ENCODE peak calls at places on chromosomes 2 and 18, in four cellular contexts. G, E, N and Y are unnamed samples.

GRCh38 chr18:23442958-23443357 is 10.1 kb upstream of the RIOK3 start:
- DNase-seq in G (no peak), E (no peak), N (no peak), Y (no peak)

GRCh38 chr2:190988910-190989309 is 25.1 kb downstream of the STAT1 start:
- DNase-seq in G (no peak), E (no peak), N (no peak), Y (no peak)

GRCh38 chr2:134217316-134217715 is 36.6 kb upstream of the MGAT5 start:
- DNase-seq in G (no peak), E (no peak), N (no peak), Y (no peak)

GRCh38 chr2:130916438-130916705 is 79.7 kb downstream of the ARHGEF4 start:
- DNase-seq in G (peak; percentile 17), E (no peak), N (no peak), Y (no peak)

GRCh38 chr2:24046599-24046929 is 627 bp downstream of the WDCP start:
- DNase-seq in G (no peak), E (no peak), N (no peak), Y (no peak)

GRCh38 chr2:86622878-86623548 is 652 bp downstream of the RNF103 start:
- DNase-seq in G (no peak), E (peak; percentile 66), N (no peak), Y (no peak)

GRCh38 chr18:59885579-59886163 is 14.1 kb upstream of the PMAIP1 start:
- DNase-seq in G (no peak), E (no peak), N (peak; percentile 92), Y (no peak)

GRCh38 chr18:24021505-24021904 is 7.0 kb downstream of the TTC39C start:
- DNase-seq in G (no peak), E (no peak), N (no peak), Y (no peak)

GRCh38 chr2:240462073-240462703 is 26.7 kb downstream of the GPC1 start:
- DNase-seq in G (no peak), E (no peak), N (no peak), Y (peak; percentile 24)

GRCh38 chr2:76039505-76039904 is 328.8 kb upstream of the GCFC2 start:
- DNase-seq in G (no peak), E (no peak), N (no peak), Y (no peak)

GRCh38 chr2:61792355-61792754 is 61.5 kb downstream of the FAM161A start:
- DNase-seq in G (no peak), E (no peak), N (no peak), Y (no peak)

GRCh38 chr2:23649819-23650218 is 264.8 kb downstream of the KLHL29 start:
- DNase-seq in G (no peak), E (no peak), N (peak; percentile 34), Y (no peak)

GRCh38 chr2:158297606-158298005 is 158.9 kb downstream of the CCDC148 start:
- DNase-seq in G (no peak), E (no peak), N (no peak), Y (no peak)

GRCh38 chr2:230964136-230964730 is 31.7 kb upstream of the SPATA3 start:
- DNase-seq in G (no peak), E (no peak), N (no peak), Y (no peak)
- H3K23ac ChIP-seq in G (no peak overlapping the region), E (no peak overlapping the region), N (no peak overlapping the region), Y (no peak overlapping the region)

GRCh38 chr2:137107925-137108324 is 342.6 kb downstream of the THSD7B start:
- DNase-seq in G (no peak), E (no peak), N (no peak), Y (no peak)
- H4K5ac ChIP-seq in G (no peak overlapping the region), E (no peak overlapping the region), N (no peak overlapping the region), Y (no peak overlapping the region)

GRCh38 chr2:26246818-26247217 is 2.1 kb downstream of the HADHB start:
- DNase-seq in G (no peak), E (no peak), N (peak; percentile 67), Y (no peak)
- H3K23ac ChIP-seq in G (no peak overlapping the region), E (no peak overlapping the region), N (peak overlapping the region; percentile 35), Y (no peak overlapping the region)

DNA sequence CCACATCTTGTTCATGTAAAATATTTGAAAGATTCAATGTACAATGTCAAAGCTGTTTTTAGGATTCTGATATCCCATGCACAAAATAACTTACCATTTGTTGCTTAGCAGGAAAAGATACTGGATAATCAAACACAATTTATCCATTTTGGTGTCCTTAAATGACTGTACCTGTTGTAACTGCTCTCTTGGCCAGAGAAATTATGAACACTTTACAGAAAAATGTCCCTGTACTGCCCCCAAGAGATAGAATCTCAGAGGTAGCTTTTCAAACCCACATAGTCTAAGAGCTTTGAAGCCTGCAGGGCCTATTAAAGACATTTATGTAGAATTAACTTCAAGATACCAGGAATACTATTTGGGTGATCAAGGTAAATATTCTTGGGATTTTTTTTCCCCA is 12.2 kb upstream of the ME2 start:
- DNase-seq in G (no peak), E (no peak), N (no peak), Y (no peak)
- H4K5ac ChIP-seq in G (no peak overlapping the region), E (no peak overlapping the region), N (no peak overlapping the region), Y (no peak overlapping the region)

GRCh38 chr2:239029958-239030357 is 182.1 kb downstream of the TWIST2 start:
- DNase-seq in G (peak; percentile 32), E (no peak), N (no peak), Y (no peak)
- H3K23ac ChIP-seq in G (no peak overlapping the region), E (no peak overlapping the region), N (no peak overlapping the region), Y (no peak overlapping the region)

GRCh38 chr2:150063432-150063889 is 424.0 kb downstream of the RND3 start:
- DNase-seq in G (no peak), E (no peak), N (peak; percentile 85), Y (no peak)
- H4K5ac ChIP-seq in G (no peak overlapping the region), E (no peak overlapping the region), N (peak overlapping the region; percentile 76), Y (no peak overlapping the region)

GRCh38 chr2:99335911-99336779 is at the start of gene TXNDC9:
- DNase-seq in G (peak; percentile 100), E (peak; percentile 95), N (peak; percentile 100), Y (peak; percentile 99)
- H3K23ac ChIP-seq in G (peak within 1 kb of the TSS; percentile 53), E (no peak within 1 kb of the TSS), N (peak within 1 kb of the TSS; percentile 98), Y (no peak within 1 kb of the TSS)

DNA sequence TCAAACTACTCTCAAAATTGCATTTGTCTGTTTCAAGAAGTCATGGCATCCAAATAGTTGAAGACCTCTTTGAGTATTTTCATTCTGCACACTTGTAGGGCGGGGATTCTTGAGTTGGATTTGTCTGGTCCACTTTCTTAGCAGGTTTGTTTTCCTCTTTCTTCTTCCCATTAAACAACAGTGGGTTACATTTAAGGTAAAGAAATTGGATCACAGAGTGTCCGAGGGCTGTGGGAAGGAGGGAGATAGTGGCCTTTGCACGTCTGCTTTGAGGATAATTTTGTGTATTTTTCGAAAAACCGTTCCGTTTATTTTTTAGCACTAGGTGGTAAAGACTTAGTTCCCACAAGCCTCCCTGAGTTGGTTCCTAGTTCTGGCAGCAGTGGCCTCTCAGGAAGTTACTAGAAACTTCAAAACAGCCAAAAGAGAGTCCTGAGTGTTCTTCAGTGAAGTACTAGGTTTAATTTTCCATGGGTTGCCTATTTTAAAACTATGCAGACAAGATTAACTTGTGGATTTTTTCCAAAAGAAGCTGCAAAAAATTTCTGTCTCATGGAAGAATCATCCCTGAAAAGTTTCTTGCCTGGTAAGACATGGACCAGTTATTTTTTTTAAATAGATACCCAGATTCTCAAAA is 107.9 kb downstream of the CDC42EP3 start:
- DNase-seq in G (no peak), E (no peak), N (peak; percentile 22), Y (no peak)
- H4K5ac ChIP-seq in G (no peak overlapping the region), E (no peak overlapping the region), N (peak overlapping the region; percentile 60), Y (no peak overlapping the region)

GRCh38 chr2:232884001-232884421 is 13.9 kb downstream of the SNORC start:
- DNase-seq in G (no peak), E (no peak), N (no peak), Y (no peak)
- H3K23ac ChIP-seq in G (no peak overlapping the region), E (no peak overlapping the region), N (no peak overlapping the region), Y (no peak overlapping the region)